ENCODE peak calls at places on chromosomes 11 and 22, in four cellular contexts. P is islet precursor cell, H is Peyer's patch, C is NCI-H82. G is an unnamed sample.

GRCh38 chr22:23790819-23791736 is 4.3 kb downstream of the SMARCB1 start:
- DNase-seq in P (no peak), H (no peak), C (no peak), G (no peak)

GRCh38 chr11:120028181-120028935 is 109.6 kb downstream of the TRIM29 start:
- DNase-seq in P (peak), H (no peak), C (no peak), G (no peak)

GRCh38 chr22:17575151-17575550 is 11.9 kb downstream of the SLC25A18 start:
- DNase-seq in P (no peak), H (no peak), C (no peak), G (no peak)

GRCh38 chr11:131674051-131674755 is 303.8 kb downstream of the NTM start:
- DNase-seq in P (peak), H (no peak), C (peak), G (peak)

GRCh38 chr11:33658195-33658900 is 42.3 kb downstream of the C11orf91 start:
- DNase-seq in P (peak), H (no peak), C (no peak), G (no peak)

GRCh38 chr11:65468874-65469333 is 29.9 kb upstream of the MALAT1 start:
- DNase-seq in P (peak), H (peak), C (peak), G (peak)

GRCh38 chr11:86954288-86955110 is 696 bp downstream of the FZD4 start:
- DNase-seq in P (peak), H (no peak), C (peak), G (peak)

GRCh38 chr11:64900263-64900678 is 16.7 kb downstream of the ATG2A start:
- DNase-seq in P (no peak), H (no peak), C (no peak), G (no peak)

GRCh38 chr22:46033256-46034200 is 56.6 kb upstream of the WNT7B start:
- DNase-seq in P (no peak), H (no peak), C (no peak), G (no peak)

GRCh38 chr11:87779276-87780067 is 395.8 kb downstream of the RAB38 start:
- DNase-seq in P (no peak), H (no peak), C (no peak), G (no peak)

GRCh38 chr11:2302280-2302843 is 549 bp downstream of the TSPAN32 start:
- DNase-seq in P (no peak), H (peak), C (no peak), G (peak)

GRCh38 chr11:130725417-130726233 is 190.7 kb downstream of the SNX19 start:
- DNase-seq in P (no peak), H (no peak), C (no peak), G (no peak)

GRCh38 chr11:2827792-2828191 is 57.8 kb downstream of the CDKN1C start:
- DNase-seq in P (no peak), H (no peak), C (no peak), G (no peak)

GRCh38 chr22:27292542-27293298 is 508.8 kb downstream of the MN1 start:
- DNase-seq in P (no peak), H (no peak), C (no peak), G (no peak)

GRCh38 chr11:94922675-94923347 is 50.5 kb downstream of the CWC15 start:
- DNase-seq in P (no peak), H (no peak), C (no peak), G (no peak)

GRCh38 chr11:8671651-8672062 is 10.8 kb downstream of the TRIM66 start:
- DNase-seq in P (no peak), H (no peak), C (no peak), G (no peak)

GRCh38 chr11:69954756-69955155 is 123.4 kb upstream of the ANO1 start:
- DNase-seq in P (no peak), H (no peak), C (no peak), G (no peak)

GRCh38 chr11:69497221-69497787 is 15.8 kb downstream of the LINC01488 start:
- DNase-seq in P (peak), H (peak), C (no peak), G (no peak)

GRCh38 chr11:76194872-76195668 is 11.2 kb downstream of the WNT11 start:
- DNase-seq in P (no peak), H (no peak), C (no peak), G (no peak)

GRCh38 chr11:69703711-69704507 is at the start of gene FGF19:
- DNase-seq in P (no peak), H (no peak), C (no peak), G (no peak)

GRCh38 chr22:50469377-50470305 is 5.2 kb downstream of the SBF1 start:
- DNase-seq in P (no peak), H (peak), C (peak), G (peak)

GRCh38 chr22:50146440-50147228 is 23.9 kb upstream of the PANX2 start:
- DNase-seq in P (no peak), H (no peak), C (peak), G (peak)

GRCh38 chr22:19803736-19804267 is 43.2 kb downstream of the TBX1 start:
- DNase-seq in P (no peak), H (no peak), C (no peak), G (no peak)

GRCh38 chr22:49509016-49509415 is 318.7 kb downstream of the BRD1 start:
- DNase-seq in P (no peak), H (no peak), C (no peak), G (no peak)

GRCh38 chr11:33801821-33802413 is 27.6 kb upstream of the FBXO3 start:
- DNase-seq in P (no peak), H (no peak), C (peak), G (no peak)

G was measured in colonic mucosa.